ENCODE peak calls at places on chromosomes 7 and 10, in six cellular contexts. One of them, this sample, is unnamed.

GRCh38 chr10:24894728-24895127 is 57.7 kb downstream of the PRTFDC1 start:
- DNase-seq in cardiac muscle cell: no peak
- DNase-seq in H9: no peak
- DNase-seq in CD8-positive, alpha-beta memory T cell: peak; percentile 8
- DNase-seq in MM.1S: no peak
- DNase-seq in A549: no peak
- DNase-seq in this sample: no peak

GRCh38 chr7:54992876-54993490 is 25.8 kb upstream of the EGFR start:
- DNase-seq in cardiac muscle cell: peak; percentile 24
- DNase-seq in H9: no peak
- DNase-seq in CD8-positive, alpha-beta memory T cell: no peak
- DNase-seq in MM.1S: no peak
- DNase-seq in A549: no peak
- DNase-seq in this sample: peak; percentile 50

GRCh38 chr10:33015798-33016547 is 57.9 kb upstream of the ITGB1 start:
- DNase-seq in cardiac muscle cell: peak; percentile 28
- DNase-seq in H9: no peak
- DNase-seq in CD8-positive, alpha-beta memory T cell: no peak
- DNase-seq in MM.1S: no peak
- DNase-seq in A549: no peak
- DNase-seq in this sample: no peak

GRCh38 chr10:1209355-1209979 is 153.3 kb downstream of the WDR37 start:
- DNase-seq in cardiac muscle cell: no peak
- DNase-seq in H9: peak; percentile 8
- DNase-seq in CD8-positive, alpha-beta memory T cell: no peak
- DNase-seq in MM.1S: no peak
- DNase-seq in A549: no peak
- DNase-seq in this sample: no peak

GRCh38 chr10:103716206-103717160 is 138.9 kb downstream of the SH3PXD2A start:
- DNase-seq in cardiac muscle cell: peak; percentile 29
- DNase-seq in H9: no peak
- DNase-seq in CD8-positive, alpha-beta memory T cell: no peak
- DNase-seq in MM.1S: no peak
- DNase-seq in A549: no peak
- DNase-seq in this sample: no peak

GRCh38 chr10:78602201-78602917 is 466.4 kb upstream of the ZMIZ1 start:
- DNase-seq in cardiac muscle cell: no peak
- DNase-seq in H9: peak; percentile 21
- DNase-seq in CD8-positive, alpha-beta memory T cell: no peak
- DNase-seq in MM.1S: no peak
- DNase-seq in A549: no peak
- DNase-seq in this sample: no peak

GRCh38 chr7:123401295-123401694 is 133.1 kb downstream of the IQUB start:
- DNase-seq in cardiac muscle cell: no peak
- DNase-seq in H9: peak; percentile 38
- DNase-seq in CD8-positive, alpha-beta memory T cell: no peak
- DNase-seq in MM.1S: no peak
- DNase-seq in A549: no peak
- DNase-seq in this sample: no peak

GRCh38 chr10:88754272-88754671 is 5.5 kb upstream of the LIPN start:
- DNase-seq in cardiac muscle cell: peak; percentile 31
- DNase-seq in H9: no peak
- DNase-seq in CD8-positive, alpha-beta memory T cell: no peak
- DNase-seq in MM.1S: no peak
- DNase-seq in A549: no peak
- DNase-seq in this sample: no peak

GRCh38 chr7:125651823-125652528 is 722.4 kb upstream of the POT1 start:
- DNase-seq in cardiac muscle cell: no peak
- DNase-seq in H9: peak; percentile 37
- DNase-seq in CD8-positive, alpha-beta memory T cell: no peak
- DNase-seq in MM.1S: no peak
- DNase-seq in A549: no peak
- DNase-seq in this sample: no peak

GRCh38 chr7:125648543-125648942 is 718.9 kb upstream of the POT1 start:
- DNase-seq in cardiac muscle cell: no peak
- DNase-seq in H9: no peak
- DNase-seq in CD8-positive, alpha-beta memory T cell: no peak
- DNase-seq in MM.1S: no peak
- DNase-seq in A549: no peak
- DNase-seq in this sample: no peak

DNA sequence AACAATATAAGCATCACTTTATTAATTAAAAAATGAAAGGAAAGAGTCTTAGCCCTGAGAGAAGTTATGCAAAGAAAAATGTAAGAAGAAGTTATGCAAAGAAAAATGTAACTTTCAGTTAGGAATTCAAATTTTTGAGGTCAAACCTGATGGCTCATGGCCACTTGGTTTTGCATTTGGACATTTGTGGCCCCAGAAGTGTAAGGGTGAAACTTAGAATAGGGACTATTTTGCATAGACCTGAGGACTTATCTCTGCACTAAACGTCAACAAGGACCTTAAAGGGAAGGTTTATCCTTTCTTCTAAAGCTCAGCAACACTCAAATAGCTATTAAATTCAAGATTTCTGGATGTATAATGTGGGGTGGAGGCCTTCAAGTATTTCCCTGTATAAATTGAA is 724.5 kb upstream of the POT1 start:
- DNase-seq in cardiac muscle cell: no peak
- DNase-seq in H9: no peak
- DNase-seq in CD8-positive, alpha-beta memory T cell: no peak
- DNase-seq in MM.1S: no peak
- DNase-seq in A549: no peak
- DNase-seq in this sample: no peak
- H3K4me1 ChIP-seq in cardiac muscle cell: no peaks in the 10 kb centered on the region
- H3K4me1 ChIP-seq in H9: no peaks in the 10 kb centered on the region
- H3K4me1 ChIP-seq in CD8-positive, alpha-beta memory T cell: no peaks in the 10 kb centered on the region
- H3K4me1 ChIP-seq in MM.1S: no peaks in the 10 kb centered on the region
- H3K4me1 ChIP-seq in A549: no peaks in the 10 kb centered on the region
- H3K4me1 ChIP-seq in this sample: no peaks in the 10 kb centered on the region

DNA sequence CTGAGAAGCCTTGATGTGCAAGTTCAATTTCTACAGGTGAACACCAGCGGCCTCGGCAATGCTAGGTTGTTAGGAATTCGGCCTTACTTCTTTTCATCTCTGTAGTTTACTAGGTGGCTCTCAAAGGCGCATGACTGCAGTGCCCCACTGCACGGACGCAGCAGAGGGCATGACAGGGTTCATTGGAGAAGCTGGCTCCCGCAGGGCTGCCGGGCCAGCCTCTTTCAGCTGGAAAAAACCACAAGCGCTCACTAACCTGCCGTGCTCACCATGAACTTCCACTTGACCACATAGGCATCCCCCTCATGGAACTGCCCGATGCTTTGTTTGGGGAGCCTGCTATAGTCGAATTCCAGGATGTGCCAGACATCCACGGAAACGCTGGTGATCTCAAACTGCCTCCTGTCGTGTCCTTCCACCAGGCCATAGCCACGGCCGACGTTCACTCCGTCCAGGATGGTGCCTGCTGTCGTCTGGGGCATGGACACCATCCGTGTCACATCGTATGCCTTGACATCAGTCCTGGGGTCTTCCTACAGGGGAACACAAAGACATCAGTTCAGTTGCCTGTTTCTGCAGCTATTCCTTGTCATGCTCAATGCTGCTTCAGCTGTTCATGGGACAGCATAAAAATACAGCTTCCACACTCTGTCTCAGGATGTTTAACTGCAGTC is 154.4 kb downstream of the SVIL start:
- DNase-seq in cardiac muscle cell: no peak
- DNase-seq in H9: no peak
- DNase-seq in CD8-positive, alpha-beta memory T cell: no peak
- DNase-seq in MM.1S: no peak
- DNase-seq in A549: no peak
- DNase-seq in this sample: no peak
- H3K4me1 ChIP-seq in cardiac muscle cell: peaks cover 12% of the 10 kb centered on the region
- H3K4me1 ChIP-seq in H9: peaks cover 3% of the 10 kb centered on the region
- H3K4me1 ChIP-seq in CD8-positive, alpha-beta memory T cell: peaks cover 8% of the 10 kb centered on the region
- H3K4me1 ChIP-seq in MM.1S: no peaks in the 10 kb centered on the region
- H3K4me1 ChIP-seq in A549: no peaks in the 10 kb centered on the region
- H3K4me1 ChIP-seq in this sample: peaks cover 31% of the 10 kb centered on the region

GRCh38 chr10:61839911-61840310 is 61.6 kb upstream of the ARID5B start:
- DNase-seq in cardiac muscle cell: no peak
- DNase-seq in H9: no peak
- DNase-seq in CD8-positive, alpha-beta memory T cell: no peak
- DNase-seq in MM.1S: no peak
- DNase-seq in A549: no peak
- DNase-seq in this sample: no peak
- H3K4me1 ChIP-seq in cardiac muscle cell: no peaks in the 10 kb centered on the region
- H3K4me1 ChIP-seq in H9: no peaks in the 10 kb centered on the region
- H3K4me1 ChIP-seq in CD8-positive, alpha-beta memory T cell: no peaks in the 10 kb centered on the region
- H3K4me1 ChIP-seq in MM.1S: peaks cover 5% of the 10 kb centered on the region
- H3K4me1 ChIP-seq in A549: peaks cover 35% of the 10 kb centered on the region
- H3K4me1 ChIP-seq in this sample: peaks cover 16% of the 10 kb centered on the region

DNA sequence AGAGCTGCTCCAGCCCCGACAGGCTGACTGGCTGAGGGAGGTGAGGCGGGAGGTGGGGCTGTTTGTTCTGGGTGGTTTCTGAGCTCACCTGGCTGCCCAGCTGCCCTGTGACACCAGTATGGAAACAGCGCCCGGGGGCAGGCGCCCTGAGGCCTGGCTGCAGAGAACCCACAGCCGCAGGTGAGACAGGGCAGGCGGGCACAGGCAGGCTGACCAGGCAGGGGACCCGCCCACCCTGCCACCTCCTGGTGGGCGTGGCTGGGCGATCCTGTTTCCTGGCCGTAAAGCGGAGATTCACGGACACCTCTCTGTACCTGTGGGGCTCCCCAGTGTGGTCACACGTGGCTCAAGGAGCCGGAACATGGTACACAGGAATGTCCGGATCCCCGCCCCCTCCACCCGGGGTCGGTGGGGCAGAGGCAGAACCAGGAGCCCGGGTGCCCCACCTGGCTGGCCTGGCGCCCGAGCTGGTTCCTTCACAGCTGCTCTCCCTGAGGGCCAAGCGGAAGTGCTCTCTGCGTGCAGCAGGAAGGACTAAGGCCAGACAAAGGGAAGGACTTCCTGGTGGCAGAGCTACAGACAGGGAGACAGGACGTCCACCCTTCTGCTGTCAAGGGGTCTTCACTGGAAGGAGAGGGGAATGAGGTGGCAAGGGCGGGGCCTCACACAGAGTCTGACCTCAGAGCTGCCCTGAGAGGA is 3.9 kb downstream of the MICALL2 start:
- DNase-seq in cardiac muscle cell: no peak
- DNase-seq in H9: peak; percentile 56
- DNase-seq in CD8-positive, alpha-beta memory T cell: no peak
- DNase-seq in MM.1S: peak; percentile 91
- DNase-seq in A549: no peak
- DNase-seq in this sample: no peak
- H3K4me1 ChIP-seq in cardiac muscle cell: peaks cover 3% of the 10 kb centered on the region
- H3K4me1 ChIP-seq in H9: no peaks in the 10 kb centered on the region
- H3K4me1 ChIP-seq in CD8-positive, alpha-beta memory T cell: peaks cover 14% of the 10 kb centered on the region
- H3K4me1 ChIP-seq in MM.1S: peaks cover 22% of the 10 kb centered on the region
- H3K4me1 ChIP-seq in A549: peaks cover 30% of the 10 kb centered on the region
- H3K4me1 ChIP-seq in this sample: peaks cover 84% of the 10 kb centered on the region

DNA sequence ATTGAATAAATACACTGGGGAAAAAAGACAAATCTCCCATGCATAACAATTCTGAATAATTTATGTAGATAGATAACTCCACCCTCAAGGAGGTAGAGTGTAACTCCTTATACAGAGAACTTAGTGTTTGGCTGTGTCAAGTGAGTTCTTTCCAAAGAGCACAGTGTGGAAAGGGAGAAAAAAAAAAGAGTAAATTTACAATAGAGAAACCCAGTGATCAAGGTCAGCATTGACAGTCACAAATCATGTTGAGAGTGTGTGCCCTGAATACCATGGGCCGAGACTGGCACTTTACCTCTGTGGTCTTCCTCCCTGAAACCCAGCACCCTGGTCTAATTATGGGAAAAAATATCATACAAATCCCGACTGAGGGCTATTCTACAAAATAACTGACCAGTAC is 5.5 kb downstream of the PIK3AP1 start:
- DNase-seq in cardiac muscle cell: no peak
- DNase-seq in H9: no peak
- DNase-seq in CD8-positive, alpha-beta memory T cell: no peak
- DNase-seq in MM.1S: no peak
- DNase-seq in A549: no peak
- DNase-seq in this sample: no peak
- H3K4me1 ChIP-seq in cardiac muscle cell: no peaks in the 10 kb centered on the region
- H3K4me1 ChIP-seq in H9: no peaks in the 10 kb centered on the region
- H3K4me1 ChIP-seq in CD8-positive, alpha-beta memory T cell: no peaks in the 10 kb centered on the region
- H3K4me1 ChIP-seq in MM.1S: no peaks in the 10 kb centered on the region
- H3K4me1 ChIP-seq in A549: no peaks in the 10 kb centered on the region
- H3K4me1 ChIP-seq in this sample: peaks cover 2% of the 10 kb centered on the region

GRCh38 chr10:43259981-43260761 is 6.7 kb downstream of the RASGEF1A start:
- DNase-seq in cardiac muscle cell: peak; percentile 45
- DNase-seq in H9: no peak
- DNase-seq in CD8-positive, alpha-beta memory T cell: no peak
- DNase-seq in MM.1S: peak; percentile 70
- DNase-seq in A549: no peak
- DNase-seq in this sample: peak; percentile 87
- H3K4me1 ChIP-seq in cardiac muscle cell: peaks cover 5% of the 10 kb centered on the region
- H3K4me1 ChIP-seq in H9: no peaks in the 10 kb centered on the region
- H3K4me1 ChIP-seq in CD8-positive, alpha-beta memory T cell: peaks cover 8% of the 10 kb centered on the region
- H3K4me1 ChIP-seq in MM.1S: peaks cover 7% of the 10 kb centered on the region
- H3K4me1 ChIP-seq in A549: peaks cover 18% of the 10 kb centered on the region
- H3K4me1 ChIP-seq in this sample: no peaks in the 10 kb centered on the region

DNA sequence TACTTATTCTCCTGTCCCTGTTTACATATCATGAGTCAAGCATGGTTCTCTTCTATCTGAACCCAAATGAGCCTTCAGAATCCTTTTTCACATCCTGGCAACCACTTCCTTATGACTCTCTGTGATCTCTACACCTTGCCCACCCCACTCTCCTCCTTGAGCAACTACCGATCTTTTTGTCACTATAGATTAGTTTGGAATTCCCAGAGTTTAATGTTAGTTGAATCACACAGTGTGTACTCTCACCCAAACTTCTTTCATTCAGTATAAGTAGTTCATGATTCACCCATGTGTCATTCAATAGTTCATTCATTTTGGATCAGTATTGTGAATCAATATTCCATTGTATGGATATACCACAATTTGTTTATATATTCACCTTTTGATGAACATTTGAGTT is 55.3 kb downstream of the TFAM start:
- DNase-seq in cardiac muscle cell: no peak
- DNase-seq in H9: no peak
- DNase-seq in CD8-positive, alpha-beta memory T cell: no peak
- DNase-seq in MM.1S: no peak
- DNase-seq in A549: no peak
- DNase-seq in this sample: no peak
- H3K4me1 ChIP-seq in cardiac muscle cell: peaks cover 14% of the 10 kb centered on the region
- H3K4me1 ChIP-seq in H9: peaks cover under 1% of the 10 kb centered on the region
- H3K4me1 ChIP-seq in CD8-positive, alpha-beta memory T cell: peaks cover 5% of the 10 kb centered on the region
- H3K4me1 ChIP-seq in MM.1S: peaks cover 11% of the 10 kb centered on the region
- H3K4me1 ChIP-seq in A549: peaks cover 21% of the 10 kb centered on the region
- H3K4me1 ChIP-seq in this sample: peaks cover 20% of the 10 kb centered on the region

GRCh38 chr7:139733751-139734150 is 44.0 kb downstream of the HIPK2 start:
- DNase-seq in cardiac muscle cell: peak; percentile 57
- DNase-seq in H9: no peak
- DNase-seq in CD8-positive, alpha-beta memory T cell: no peak
- DNase-seq in MM.1S: no peak
- DNase-seq in A549: no peak
- DNase-seq in this sample: no peak
- H3K4me1 ChIP-seq in cardiac muscle cell: peaks cover 21% of the 10 kb centered on the region
- H3K4me1 ChIP-seq in H9: no peaks in the 10 kb centered on the region
- H3K4me1 ChIP-seq in CD8-positive, alpha-beta memory T cell: peaks cover 37% of the 10 kb centered on the region
- H3K4me1 ChIP-seq in MM.1S: peaks cover 6% of the 10 kb centered on the region
- H3K4me1 ChIP-seq in A549: peaks cover 62% of the 10 kb centered on the region
- H3K4me1 ChIP-seq in this sample: peaks cover 88% of the 10 kb centered on the region

GRCh38 chr10:61750943-61751471 is 88.3 kb downstream of the CABCOCO1 start:
- DNase-seq in cardiac muscle cell: peak; percentile 82
- DNase-seq in H9: peak; percentile 79
- DNase-seq in CD8-positive, alpha-beta memory T cell: peak; percentile 37
- DNase-seq in MM.1S: peak; percentile 56
- DNase-seq in A549: peak; percentile 22
- DNase-seq in this sample: no peak
- H3K4me1 ChIP-seq in cardiac muscle cell: peaks cover 17% of the 10 kb centered on the region
- H3K4me1 ChIP-seq in H9: no peaks in the 10 kb centered on the region
- H3K4me1 ChIP-seq in CD8-positive, alpha-beta memory T cell: peaks cover 19% of the 10 kb centered on the region
- H3K4me1 ChIP-seq in MM.1S: peaks cover 18% of the 10 kb centered on the region
- H3K4me1 ChIP-seq in A549: peaks cover 14% of the 10 kb centered on the region
- H3K4me1 ChIP-seq in this sample: no peaks in the 10 kb centered on the region

This sample was measured in esophagus muscularis mucosa.